ENCODE peak calls at places on chromosomes 16 and 17, in ten cellular contexts. T is A549, Z is AG10803, P is fibroblast of pulmonary artery, K is GM23248, B is gastrocnemius medialis, I is fibroblast of the aortic adventitia, W is brain microvascular endothelial cell, M is upper lobe of right lung, E is skeletal muscle cell. A is an unnamed sample.

GRCh38 chr16:68800257-68800875 is 43.0 kb upstream of the TANGO6 start:
- DNase-seq in T (peak), Z (peak), P (peak), K (peak), B (no peak), I (peak), W (peak), M (no peak), E (no peak), A (peak)

GRCh38 chr17:69084911-69085310 is 24.2 kb upstream of the ABCA9 start:
- DNase-seq in T (peak), Z (no peak), P (no peak), K (peak), B (no peak), I (no peak), W (no peak), M (no peak), E (no peak), A (no peak)

GRCh38 chr17:8966926-8967325 is 1.4 kb upstream of the PIK3R5 start:
- DNase-seq in T (no peak), Z (no peak), P (no peak), K (no peak), B (no peak), I (no peak), W (no peak), M (no peak), E (no peak), A (no peak)

GRCh38 chr16:75351183-75351582 is 82.1 kb downstream of the CFDP1 start:
- DNase-seq in T (no peak), Z (peak), P (peak), K (peak), B (no peak), I (peak), W (peak), M (no peak), E (peak), A (no peak)

GRCh38 chr16:16021988-16022682 is 72.7 kb downstream of the ABCC1 start:
- DNase-seq in T (peak), Z (peak), P (peak), K (peak), B (peak), I (peak), W (peak), M (peak), E (peak), A (no peak)

GRCh38 chr16:53053967-53054669 is 673 bp upstream of the CHD9 start:
- DNase-seq in T (peak), Z (no peak), P (peak), K (peak), B (no peak), I (peak), W (peak), M (peak), E (no peak), A (no peak)

GRCh38 chr17:41555105-41555887 is 16.6 kb downstream of the KRT9 start:
- DNase-seq in T (no peak), Z (peak), P (no peak), K (no peak), B (no peak), I (peak), W (no peak), M (no peak), E (no peak), A (no peak)

GRCh38 chr16:4455081-4455480 is 19.3 kb downstream of the NMRAL1 start:
- DNase-seq in T (no peak), Z (no peak), P (no peak), K (no peak), B (no peak), I (no peak), W (no peak), M (no peak), E (no peak), A (no peak)

GRCh38 chr16:89723279-89724250 is 2.2 kb downstream of the ZNF276 start:
- DNase-seq in T (no peak), Z (peak), P (peak), K (peak), B (no peak), I (peak), W (no peak), M (no peak), E (no peak), A (no peak)

GRCh38 chr16:57504001-57504400 is 17.7 kb upstream of the DOK4 start:
- DNase-seq in T (no peak), Z (no peak), P (no peak), K (no peak), B (no peak), I (no peak), W (no peak), M (no peak), E (no peak), A (no peak)

GRCh38 chr17:53765609-53766008 is 57.1 kb upstream of the KIF2B start:
- DNase-seq in T (no peak), Z (no peak), P (no peak), K (no peak), B (no peak), I (no peak), W (no peak), M (no peak), E (no peak), A (no peak)

GRCh38 chr16:57098188-57098841 is 5.9 kb downstream of the CPNE2 start:
- DNase-seq in T (no peak), Z (no peak), P (no peak), K (no peak), B (no peak), I (no peak), W (no peak), M (no peak), E (no peak), A (no peak)

GRCh38 chr17:30344283-30345088 is 10.6 kb upstream of the TMIGD1 start:
- DNase-seq in T (peak), Z (peak), P (peak), K (peak), B (no peak), I (peak), W (no peak), M (peak), E (peak), A (no peak)

DNA sequence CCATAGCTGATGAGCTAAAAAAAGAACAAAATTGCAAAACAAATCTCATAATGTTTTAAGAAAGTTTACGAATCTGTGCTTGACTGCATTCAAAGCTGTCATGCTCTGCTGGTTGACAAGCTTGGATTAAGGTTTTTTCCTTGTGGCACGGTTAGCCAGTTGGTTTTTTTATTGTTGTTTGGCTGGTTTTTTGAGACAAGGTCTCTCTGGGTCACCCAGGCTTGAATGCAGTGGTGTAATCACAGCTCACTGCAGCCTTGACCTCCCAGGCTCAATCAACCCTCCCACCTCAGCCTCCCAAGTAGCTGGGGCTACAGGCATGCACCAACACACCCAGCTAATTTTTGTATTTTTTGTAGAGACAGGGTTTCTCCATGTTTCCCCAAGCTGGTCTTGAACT is 45.7 kb downstream of the PHKB start:
- DNase-seq in T (no peak), Z (no peak), P (no peak), K (no peak), B (no peak), I (no peak), W (no peak), M (no peak), E (no peak), A (no peak)
- H3K4me3 ChIP-seq in T (no peak), Z (no peak), P (no peak), K (no peak), B (no peak), I (no peak), W (no peak), M (no peak), E (no peak), A (no peak)

GRCh38 chr17:44688200-44688599 is 1.4 kb downstream of the CCDC43 start:
- DNase-seq in T (no peak), Z (no peak), P (no peak), K (no peak), B (no peak), I (no peak), W (no peak), M (no peak), E (no peak), A (no peak)
- H3K4me3 ChIP-seq in T (peak), Z (peak), P (no peak), K (peak), B (peak), I (peak), W (no peak), M (no peak), E (no peak), A (no peak)

GRCh38 chr17:37294888-37295287 is 80.9 kb upstream of the C17orf78 start:
- DNase-seq in T (no peak), Z (no peak), P (no peak), K (no peak), B (no peak), I (no peak), W (no peak), M (no peak), E (no peak), A (no peak)

GRCh38 chr17:37301288-37301687 is 74.5 kb upstream of the C17orf78 start:
- DNase-seq in T (peak), Z (peak), P (peak), K (peak), B (no peak), I (peak), W (no peak), M (no peak), E (no peak), A (no peak)

GRCh38 chr17:37293770-37294169 is 82.0 kb upstream of the C17orf78 start:
- DNase-seq in T (no peak), Z (no peak), P (no peak), K (no peak), B (no peak), I (no peak), W (no peak), M (no peak), E (no peak), A (no peak)

GRCh38 chr17:37300683-37301082 is 75.1 kb upstream of the C17orf78 start:
- DNase-seq in T (no peak), Z (no peak), P (no peak), K (peak), B (no peak), I (peak), W (no peak), M (no peak), E (no peak), A (no peak)

GRCh38 chr17:37299257-37299985 is 76.4 kb upstream of the C17orf78 start:
- DNase-seq in T (no peak), Z (peak), P (peak), K (peak), B (no peak), I (peak), W (no peak), M (no peak), E (no peak), A (no peak)
- H3K4me3 ChIP-seq in T (no peak), Z (no peak), P (peak), K (no peak), B (peak), I (peak), W (no peak), M (no peak), E (no peak), A (no peak)

GRCh38 chr17:70173646-70174045 is 4.3 kb downstream of the KCNJ2 start:
- DNase-seq in T (no peak), Z (no peak), P (no peak), K (no peak), B (no peak), I (no peak), W (no peak), M (no peak), E (no peak), A (no peak)
- H3K4me3 ChIP-seq in T (no peak), Z (no peak), P (no peak), K (no peak), B (peak), I (no peak), W (no peak), M (no peak), E (no peak), A (no peak)

DNA sequence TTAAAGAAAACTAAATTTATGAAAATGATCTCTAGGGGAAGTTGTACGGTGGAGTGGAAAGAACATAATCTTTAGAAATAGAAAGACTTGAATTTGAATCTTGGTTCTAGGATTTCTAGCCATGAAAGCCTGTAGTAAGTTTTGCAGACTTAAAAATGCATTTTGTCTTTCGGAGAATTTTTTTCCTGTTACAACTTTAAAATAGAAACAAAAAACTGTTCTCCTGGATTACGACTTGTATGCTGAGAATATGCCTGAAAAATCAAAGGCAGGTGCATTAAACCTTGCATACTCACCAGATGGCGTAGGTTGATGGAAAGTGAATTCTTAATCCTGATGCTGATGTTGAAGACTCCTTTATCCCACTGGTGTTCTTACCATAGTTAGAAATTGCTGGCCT is 7.5 kb upstream of the MPHOSPH6 start:
- DNase-seq in T (no peak), Z (no peak), P (no peak), K (no peak), B (no peak), I (no peak), W (no peak), M (no peak), E (no peak), A (no peak)
- H3K4me3 ChIP-seq in T (no peak), Z (no peak), P (no peak), K (no peak), B (no peak), I (no peak), W (no peak), M (no peak), E (no peak), A (no peak)

GRCh38 chr16:30054451-30054850 is 11.1 kb upstream of the ALDOA start:
- DNase-seq in T (no peak), Z (no peak), P (no peak), K (no peak), B (no peak), I (no peak), W (no peak), M (no peak), E (no peak), A (no peak)
- H3K4me3 ChIP-seq in T (no peak), Z (no peak), P (no peak), K (no peak), B (no peak), I (peak), W (peak), M (no peak), E (no peak), A (no peak)

DNA sequence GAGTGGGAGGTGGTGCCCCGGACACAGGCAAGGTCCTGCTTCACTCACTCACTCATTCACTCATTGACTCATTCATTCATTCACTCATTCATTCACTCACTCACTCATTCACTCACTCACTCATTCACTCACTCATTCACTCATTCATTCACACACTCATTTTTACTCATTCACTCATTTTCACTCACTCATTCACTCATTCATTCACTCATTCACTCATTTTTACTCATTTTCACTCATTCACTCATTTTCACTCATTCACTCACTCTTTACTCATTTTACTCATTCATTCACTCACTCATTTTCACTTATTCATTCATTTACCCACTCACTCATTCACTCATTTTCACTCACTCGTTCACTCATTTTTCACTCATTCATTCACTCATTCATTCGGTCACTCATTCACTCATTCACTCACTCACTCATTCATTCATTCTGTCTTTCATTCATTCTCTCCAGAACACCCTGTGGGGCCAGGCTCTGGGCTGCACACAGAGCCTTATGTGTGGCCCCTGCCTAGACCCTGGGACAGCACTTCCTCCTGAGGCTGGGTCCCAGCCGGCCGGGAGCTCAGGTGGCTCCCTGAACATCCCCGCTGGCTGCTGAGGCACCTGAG is 9.2 kb downstream of the RPUSD1 start:
- DNase-seq in T (no peak), Z (no peak), P (no peak), K (no peak), B (no peak), I (no peak), W (no peak), M (no peak), E (no peak), A (no peak)
- H3K4me3 ChIP-seq in T (no peak), Z (no peak), P (no peak), K (no peak), B (no peak), I (no peak), W (no peak), M (no peak), E (no peak), A (no peak)

GRCh38 chr17:48718162-48718780 is 4.0 kb downstream of the PRAC1 start:
- DNase-seq in T (no peak), Z (no peak), P (no peak), K (no peak), B (no peak), I (no peak), W (no peak), M (no peak), E (no peak), A (no peak)
- H3K4me3 ChIP-seq in T (no peak), Z (no peak), P (no peak), K (no peak), B (no peak), I (no peak), W (no peak), M (no peak), E (no peak), A (no peak)

DNA sequence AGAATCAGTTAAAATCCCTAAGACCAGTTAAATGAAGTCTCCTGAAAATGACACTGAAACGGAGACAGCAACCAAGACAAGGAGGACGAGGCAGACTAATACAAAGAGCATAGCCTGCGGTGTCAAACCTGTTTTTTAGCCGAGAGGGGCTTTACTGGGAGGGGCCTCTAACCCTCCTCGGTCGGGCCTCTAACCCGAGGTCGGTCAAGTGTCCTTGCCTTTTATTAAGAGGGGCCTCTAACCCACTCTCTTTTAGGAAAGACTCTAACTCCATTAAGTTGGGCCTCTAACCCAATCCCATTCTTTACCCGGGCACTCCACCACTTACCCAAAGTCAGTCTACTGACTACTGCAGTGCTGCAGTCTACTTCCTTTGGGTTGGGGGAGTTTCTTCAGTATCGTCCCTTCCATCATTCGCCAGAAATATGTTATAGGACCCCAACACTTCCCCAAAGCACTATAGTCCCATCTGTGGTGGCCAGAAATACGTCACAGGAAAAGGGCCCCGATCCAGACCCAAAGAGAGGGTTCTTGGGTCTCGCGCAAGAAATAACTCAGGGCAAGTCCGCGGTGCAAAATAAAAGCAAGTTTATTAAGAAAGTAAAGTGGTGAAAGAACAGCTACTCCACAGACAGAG is 39.2 kb upstream of the ARL4D start:
- DNase-seq in T (no peak), Z (no peak), P (no peak), K (no peak), B (no peak), I (no peak), W (no peak), M (no peak), E (no peak), A (no peak)
- H3K4me3 ChIP-seq in T (peak), Z (peak), P (peak), K (no peak), B (peak), I (peak), W (peak), M (peak), E (peak), A (peak)

A was measured in GM12864.